ENCODE peak calls at places on chromosomes 13 and 19, in seven cellular contexts. One of them, this sample, is unnamed.

GRCh38 chr19:12737666-12738351 is 512 bp downstream of the GET3 start:
- DNase-seq in GM23248: peak; percentile 28
- DNase-seq in brain microvascular endothelial cell: no peak
- DNase-seq in body of pancreas: no peak
- DNase-seq in GM12865: no peak
- DNase-seq in stomach: no peak
- DNase-seq in aorta: no peak
- DNase-seq in this sample: no peak

GRCh38 chr19:3683405-3683865 is 16.8 kb downstream of the PIP5K1C start:
- DNase-seq in GM23248: no peak
- DNase-seq in brain microvascular endothelial cell: peak; percentile 92
- DNase-seq in body of pancreas: no peak
- DNase-seq in GM12865: peak; percentile 47
- DNase-seq in stomach: no peak
- DNase-seq in aorta: no peak
- DNase-seq in this sample: no peak

GRCh38 chr19:35751839-35752745 is 3.7 kb downstream of the LIN37 start:
- DNase-seq in GM23248: no peak
- DNase-seq in brain microvascular endothelial cell: no peak
- DNase-seq in body of pancreas: no peak
- DNase-seq in GM12865: no peak
- DNase-seq in stomach: no peak
- DNase-seq in aorta: no peak
- DNase-seq in this sample: no peak

GRCh38 chr13:102276479-102276878 is 125.4 kb downstream of the FGF14 start:
- DNase-seq in GM23248: no peak
- DNase-seq in brain microvascular endothelial cell: no peak
- DNase-seq in body of pancreas: no peak
- DNase-seq in GM12865: no peak
- DNase-seq in stomach: no peak
- DNase-seq in aorta: no peak
- DNase-seq in this sample: no peak

GRCh38 chr13:35771898-35772297 is 295.4 kb upstream of the MAB21L1 start:
- DNase-seq in GM23248: peak; percentile 82
- DNase-seq in brain microvascular endothelial cell: peak; percentile 87
- DNase-seq in body of pancreas: no peak
- DNase-seq in GM12865: no peak
- DNase-seq in stomach: no peak
- DNase-seq in aorta: no peak
- DNase-seq in this sample: no peak

GRCh38 chr13:49833402-49833801 is 40.9 kb upstream of the KPNA3 start:
- DNase-seq in GM23248: no peak
- DNase-seq in brain microvascular endothelial cell: no peak
- DNase-seq in body of pancreas: no peak
- DNase-seq in GM12865: no peak
- DNase-seq in stomach: no peak
- DNase-seq in aorta: no peak
- DNase-seq in this sample: no peak

GRCh38 chr19:16161848-16162247 is 11.5 kb downstream of the CIB3 start:
- DNase-seq in GM23248: peak; percentile 61
- DNase-seq in brain microvascular endothelial cell: peak; percentile 85
- DNase-seq in body of pancreas: no peak
- DNase-seq in GM12865: no peak
- DNase-seq in stomach: no peak
- DNase-seq in aorta: no peak
- DNase-seq in this sample: no peak

GRCh38 chr13:97944396-97945029 is 9.0 kb upstream of the IPO5 start:
- DNase-seq in GM23248: peak; percentile 56
- DNase-seq in brain microvascular endothelial cell: peak; percentile 41
- DNase-seq in body of pancreas: no peak
- DNase-seq in GM12865: no peak
- DNase-seq in stomach: no peak
- DNase-seq in aorta: no peak
- DNase-seq in this sample: no peak

GRCh38 chr13:78382946-78383542 is 220.3 kb downstream of the POU4F1 start:
- DNase-seq in GM23248: no peak
- DNase-seq in brain microvascular endothelial cell: no peak
- DNase-seq in body of pancreas: no peak
- DNase-seq in GM12865: no peak
- DNase-seq in stomach: no peak
- DNase-seq in aorta: no peak
- DNase-seq in this sample: no peak

GRCh38 chr13:80931766-80932165 is 590.8 kb upstream of the SPRY2 start:
- DNase-seq in GM23248: no peak
- DNase-seq in brain microvascular endothelial cell: no peak
- DNase-seq in body of pancreas: no peak
- DNase-seq in GM12865: no peak
- DNase-seq in stomach: no peak
- DNase-seq in aorta: no peak
- DNase-seq in this sample: no peak

GRCh38 chr13:39037880-39038568 is at the start of the genes NHLRC3 and PROSER1:
- DNase-seq in GM23248: peak; percentile 94
- DNase-seq in brain microvascular endothelial cell: peak; percentile 83
- DNase-seq in body of pancreas: peak; percentile 96
- DNase-seq in GM12865: peak; percentile 94
- DNase-seq in stomach: peak; percentile 91
- DNase-seq in aorta: peak; percentile 96
- DNase-seq in this sample: peak; percentile 93

GRCh38 chr13:94128430-94128829 is 351.1 kb downstream of the DCT start:
- DNase-seq in GM23248: peak; percentile 4
- DNase-seq in brain microvascular endothelial cell: no peak
- DNase-seq in body of pancreas: peak; percentile 8
- DNase-seq in GM12865: no peak
- DNase-seq in stomach: no peak
- DNase-seq in aorta: no peak
- DNase-seq in this sample: peak; percentile 44

GRCh38 chr19:18223860-18224524 is 2.2 kb downstream of the PDE4C start:
- DNase-seq in GM23248: no peak
- DNase-seq in brain microvascular endothelial cell: no peak
- DNase-seq in body of pancreas: no peak
- DNase-seq in GM12865: peak; percentile 39
- DNase-seq in stomach: no peak
- DNase-seq in aorta: peak; percentile 83
- DNase-seq in this sample: no peak

GRCh38 chr13:99828114-99828513 is 143.5 kb downstream of the ZIC5 start:
- DNase-seq in GM23248: no peak
- DNase-seq in brain microvascular endothelial cell: no peak
- DNase-seq in body of pancreas: no peak
- DNase-seq in GM12865: peak; percentile 66
- DNase-seq in stomach: no peak
- DNase-seq in aorta: no peak
- DNase-seq in this sample: no peak

GRCh38 chr13:74134226-74134776 is at the start of gene KLF12:
- DNase-seq in GM23248: peak; percentile 97
- DNase-seq in brain microvascular endothelial cell: peak; percentile 96
- DNase-seq in body of pancreas: peak; percentile 85
- DNase-seq in GM12865: peak; percentile 98
- DNase-seq in stomach: peak; percentile 83
- DNase-seq in aorta: peak; percentile 94
- DNase-seq in this sample: peak; percentile 95

GRCh38 chr13:55298201-55298600 is 1842.5 kb upstream of the PRR20A start:
- DNase-seq in GM23248: no peak
- DNase-seq in brain microvascular endothelial cell: no peak
- DNase-seq in body of pancreas: no peak
- DNase-seq in GM12865: no peak
- DNase-seq in stomach: no peak
- DNase-seq in aorta: no peak
- DNase-seq in this sample: no peak

GRCh38 chr19:38004100-38004504 is 97.1 kb downstream of the SIPA1L3 start:
- DNase-seq in GM23248: peak; percentile 74
- DNase-seq in brain microvascular endothelial cell: peak; percentile 26
- DNase-seq in body of pancreas: no peak
- DNase-seq in GM12865: no peak
- DNase-seq in stomach: no peak
- DNase-seq in aorta: no peak
- DNase-seq in this sample: no peak
- H3K4me3 ChIP-seq in GM23248: peak overlapping the region; percentile 60
- H3K4me3 ChIP-seq in brain microvascular endothelial cell: peak overlapping the region; percentile 33
- H3K4me3 ChIP-seq in body of pancreas: no peak overlapping the region
- H3K4me3 ChIP-seq in GM12865: peak overlapping the region; percentile 88
- H3K4me3 ChIP-seq in stomach: peak overlapping the region; percentile 36
- H3K4me3 ChIP-seq in aorta: peak overlapping the region; percentile 44
- H3K4me3 ChIP-seq in this sample: no peak overlapping the region

GRCh38 chr19:58466089-58466759 is 656 bp upstream of the ZNF324 start:
- DNase-seq in GM23248: no peak
- DNase-seq in brain microvascular endothelial cell: no peak
- DNase-seq in body of pancreas: no peak
- DNase-seq in GM12865: no peak
- DNase-seq in stomach: no peak
- DNase-seq in aorta: no peak
- DNase-seq in this sample: no peak

GRCh38 chr19:58466760-58467589 is at the start of gene ZNF324:
- DNase-seq in GM23248: peak; percentile 100
- DNase-seq in brain microvascular endothelial cell: peak; percentile 93
- DNase-seq in body of pancreas: peak; percentile 98
- DNase-seq in GM12865: peak; percentile 98
- DNase-seq in stomach: peak; percentile 99
- DNase-seq in aorta: peak; percentile 100
- DNase-seq in this sample: peak; percentile 98

GRCh38 chr19:58469241-58470013 is 2.5 kb downstream of the ZNF324 start:
- DNase-seq in GM23248: no peak
- DNase-seq in brain microvascular endothelial cell: no peak
- DNase-seq in body of pancreas: no peak
- DNase-seq in GM12865: no peak
- DNase-seq in stomach: no peak
- DNase-seq in aorta: no peak
- DNase-seq in this sample: no peak

GRCh38 chr19:58471736-58472135 is 4.4 kb upstream of the ZNF446 start:
- DNase-seq in GM23248: no peak
- DNase-seq in brain microvascular endothelial cell: no peak
- DNase-seq in body of pancreas: no peak
- DNase-seq in GM12865: no peak
- DNase-seq in stomach: no peak
- DNase-seq in aorta: no peak
- DNase-seq in this sample: no peak

DNA sequence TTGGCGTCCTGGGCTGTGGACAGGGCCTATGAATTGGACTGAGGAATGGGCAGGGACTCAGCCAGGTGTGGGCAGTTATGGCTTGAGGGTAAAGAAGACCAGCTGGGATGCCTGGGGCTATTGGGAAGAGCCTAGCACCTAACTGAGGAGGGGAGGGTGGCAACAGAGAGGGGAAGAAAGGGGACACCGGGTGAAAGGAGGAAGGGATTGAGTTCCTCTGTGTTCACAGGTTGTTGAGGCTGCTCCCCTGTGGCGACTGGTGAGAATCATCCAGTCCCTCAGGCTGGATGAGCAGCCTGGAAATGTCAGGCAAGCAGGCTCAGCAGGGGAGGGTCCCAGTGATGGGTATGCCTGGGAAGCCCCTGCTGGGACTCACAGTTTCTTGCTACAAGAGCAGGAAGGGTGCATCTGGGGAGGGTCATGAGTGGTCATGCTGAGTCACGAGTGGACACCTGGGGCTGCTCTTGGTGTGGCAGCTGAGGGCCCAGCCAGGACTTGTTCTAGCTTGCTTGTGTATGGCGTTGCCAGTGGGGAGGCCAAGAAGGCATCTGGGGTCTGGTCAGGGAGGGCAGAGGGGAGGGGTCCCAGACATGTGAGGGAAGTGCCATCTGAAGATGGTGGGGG is 1.4 kb downstream of the ZNF324 start:
- DNase-seq in GM23248: peak; percentile 27
- DNase-seq in brain microvascular endothelial cell: no peak
- DNase-seq in body of pancreas: no peak
- DNase-seq in GM12865: no peak
- DNase-seq in stomach: no peak
- DNase-seq in aorta: no peak
- DNase-seq in this sample: no peak
- H3K4me3 ChIP-seq in GM23248: peak overlapping the region; percentile 81
- H3K4me3 ChIP-seq in brain microvascular endothelial cell: peak overlapping the region; percentile 26
- H3K4me3 ChIP-seq in body of pancreas: no peak overlapping the region
- H3K4me3 ChIP-seq in GM12865: peak overlapping the region; percentile 34
- H3K4me3 ChIP-seq in stomach: no peak overlapping the region
- H3K4me3 ChIP-seq in aorta: no peak overlapping the region
- H3K4me3 ChIP-seq in this sample: no peak overlapping the region

GRCh38 chr19:54418030-54418929 is 3.0 kb downstream of the TTYH1 start:
- DNase-seq in GM23248: peak; percentile 52
- DNase-seq in brain microvascular endothelial cell: peak; percentile 68
- DNase-seq in body of pancreas: no peak
- DNase-seq in GM12865: peak; percentile 55
- DNase-seq in stomach: no peak
- DNase-seq in aorta: peak; percentile 62
- DNase-seq in this sample: no peak
- H3K4me3 ChIP-seq in GM23248: no peak overlapping the region
- H3K4me3 ChIP-seq in brain microvascular endothelial cell: no peak overlapping the region
- H3K4me3 ChIP-seq in body of pancreas: no peak overlapping the region
- H3K4me3 ChIP-seq in GM12865: no peak overlapping the region
- H3K4me3 ChIP-seq in stomach: no peak overlapping the region
- H3K4me3 ChIP-seq in aorta: no peak overlapping the region
- H3K4me3 ChIP-seq in this sample: no peak overlapping the region

GRCh38 chr19:49556412-49557398 is 23.7 kb downstream of the NOSIP start:
- DNase-seq in GM23248: no peak
- DNase-seq in brain microvascular endothelial cell: no peak
- DNase-seq in body of pancreas: peak; percentile 94
- DNase-seq in GM12865: no peak
- DNase-seq in stomach: no peak
- DNase-seq in aorta: no peak
- DNase-seq in this sample: no peak

GRCh38 chr19:49558591-49558990 is 21.8 kb downstream of the NOSIP start:
- DNase-seq in GM23248: no peak
- DNase-seq in brain microvascular endothelial cell: no peak
- DNase-seq in body of pancreas: no peak
- DNase-seq in GM12865: no peak
- DNase-seq in stomach: no peak
- DNase-seq in aorta: no peak
- DNase-seq in this sample: no peak

GRCh38 chr19:49555600-49556411 is 24.6 kb downstream of the NOSIP start:
- DNase-seq in GM23248: peak; percentile 79
- DNase-seq in brain microvascular endothelial cell: no peak
- DNase-seq in body of pancreas: peak; percentile 94
- DNase-seq in GM12865: peak; percentile 40
- DNase-seq in stomach: peak; percentile 54
- DNase-seq in aorta: peak; percentile 86
- DNase-seq in this sample: peak; percentile 90

GRCh38 chr19:49559443-49559842 is 20.9 kb downstream of the NOSIP start:
- DNase-seq in GM23248: no peak
- DNase-seq in brain microvascular endothelial cell: no peak
- DNase-seq in body of pancreas: no peak
- DNase-seq in GM12865: no peak
- DNase-seq in stomach: no peak
- DNase-seq in aorta: no peak
- DNase-seq in this sample: no peak

DNA sequence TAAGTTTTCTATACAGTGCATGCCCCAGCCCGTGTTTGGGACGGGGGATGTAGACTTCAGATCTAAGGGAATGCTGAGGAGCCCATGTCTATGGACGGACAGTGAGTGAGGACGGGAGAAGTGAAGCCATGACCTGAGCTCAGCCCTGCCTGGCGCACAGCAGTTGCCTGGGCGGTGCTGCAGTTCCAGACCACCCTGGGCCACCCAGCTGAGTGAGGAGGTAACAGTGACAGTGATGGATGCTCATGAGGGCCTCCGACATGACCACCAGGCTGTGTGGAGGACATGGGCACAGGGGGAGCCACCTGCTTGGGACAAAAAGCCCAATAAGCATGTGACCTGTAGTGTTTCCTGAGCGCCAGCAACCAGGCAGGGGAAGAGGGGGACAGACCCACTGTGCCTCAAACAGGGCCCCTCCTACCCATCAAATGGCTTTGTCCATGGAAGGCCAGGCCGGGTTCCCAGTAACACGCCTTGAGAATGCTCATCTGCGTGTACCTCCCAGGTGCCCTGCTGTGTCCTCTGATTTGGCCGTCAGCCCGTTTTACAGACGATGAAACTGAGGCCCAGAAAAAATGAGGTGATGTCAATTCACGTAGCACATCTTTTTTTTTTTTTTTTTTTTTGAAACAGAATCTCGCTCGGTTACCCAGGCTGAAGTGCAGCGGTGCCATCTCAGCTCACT is 22.6 kb downstream of the NOSIP start:
- DNase-seq in GM23248: no peak
- DNase-seq in brain microvascular endothelial cell: no peak
- DNase-seq in body of pancreas: no peak
- DNase-seq in GM12865: no peak
- DNase-seq in stomach: no peak
- DNase-seq in aorta: no peak
- DNase-seq in this sample: no peak
- H3K4me3 ChIP-seq in GM23248: no peak overlapping the region
- H3K4me3 ChIP-seq in brain microvascular endothelial cell: no peak overlapping the region
- H3K4me3 ChIP-seq in body of pancreas: no peak overlapping the region
- H3K4me3 ChIP-seq in GM12865: no peak overlapping the region
- H3K4me3 ChIP-seq in stomach: no peak overlapping the region
- H3K4me3 ChIP-seq in aorta: no peak overlapping the region
- H3K4me3 ChIP-seq in this sample: no peak overlapping the region